ENCODE peak calls at places on chromosomes 5 and 9, in ten cellular contexts. E, N, Q, A, H, C, B, R, Y and X are unnamed samples.

GRCh38 chr9:2720179-2720654 is 2.9 kb downstream of the KCNV2 start:
- DNase-seq in E (no peak), N (no peak), Q (no peak), A (no peak), H (no peak), C (no peak), B (no peak), R (no peak), Y (no peak), X (no peak)

GRCh38 chr9:129093602-129094386 is 12.9 kb downstream of the DOLPP1 start:
- DNase-seq in E (peak; percentile 74), N (no peak), Q (no peak), A (no peak), H (no peak), C (no peak), B (no peak), R (no peak), Y (no peak), X (no peak)

GRCh38 chr9:113614843-113615648 is 151.5 kb downstream of the RGS3 start:
- DNase-seq in E (no peak), N (no peak), Q (peak; percentile 89), A (no peak), H (no peak), C (no peak), B (peak; percentile 70), R (peak; percentile 66), Y (peak; percentile 73), X (no peak)

GRCh38 chr9:89606049-89606481 is 1.3 kb downstream of the GADD45G start:
- DNase-seq in E (peak; percentile 94), N (no peak), Q (peak; percentile 81), A (peak; percentile 35), H (peak; percentile 56), C (peak; percentile 87), B (peak; percentile 56), R (peak; percentile 91), Y (peak; percentile 72), X (peak; percentile 83)

GRCh38 chr9:78261403-78262001 is 25.6 kb downstream of the CEP78 start:
- DNase-seq in E (no peak), N (no peak), Q (peak; percentile 60), A (no peak), H (no peak), C (no peak), B (peak; percentile 16), R (no peak), Y (peak; percentile 68), X (peak; percentile 45)

GRCh38 chr9:70060148-70060882 is 16.7 kb downstream of the MAMDC2 start:
- DNase-seq in E (no peak), N (no peak), Q (no peak), A (no peak), H (no peak), C (no peak), B (no peak), R (no peak), Y (no peak), X (no peak)

GRCh38 chr9:97633859-97634485 is 351 bp downstream of the NCBP1 start:
- DNase-seq in E (no peak), N (no peak), Q (no peak), A (no peak), H (no peak), C (no peak), B (no peak), R (no peak), Y (no peak), X (peak; percentile 6)

GRCh38 chr5:38753776-38754175 is 92.0 kb upstream of the OSMR start:
- DNase-seq in E (no peak), N (no peak), Q (peak; percentile 15), A (no peak), H (no peak), C (no peak), B (no peak), R (no peak), Y (no peak), X (no peak)

GRCh38 chr5:169185626-169186025 is 115.3 kb downstream of the SLIT3 start:
- DNase-seq in E (peak; percentile 14), N (no peak), Q (no peak), A (no peak), H (no peak), C (no peak), B (no peak), R (no peak), Y (no peak), X (no peak)

GRCh38 chr5:132271251-132272246 is 14.1 kb downstream of the PDLIM4 start:
- DNase-seq in E (peak; percentile 84), N (no peak), Q (no peak), A (no peak), H (no peak), C (no peak), B (no peak), R (no peak), Y (no peak), X (no peak)

GRCh38 chr5:112995764-112996618 is 19.4 kb downstream of the DCP2 start:
- DNase-seq in E (peak; percentile 93), N (peak; percentile 82), Q (peak; percentile 79), A (peak; percentile 66), H (peak; percentile 82), C (peak; percentile 64), B (peak; percentile 44), R (no peak), Y (peak; percentile 81), X (peak; percentile 79)

GRCh38 chr9:82961504-82962125 is 101.3 kb downstream of the RASEF start:
- DNase-seq in E (no peak), N (no peak), Q (peak; percentile 83), A (no peak), H (peak; percentile 84), C (peak; percentile 61), B (peak; percentile 59), R (no peak), Y (peak; percentile 83), X (peak; percentile 90)

GRCh38 chr5:16663848-16664247 is 47.1 kb upstream of the RETREG1 start:
- DNase-seq in E (no peak), N (no peak), Q (no peak), A (no peak), H (no peak), C (no peak), B (no peak), R (no peak), Y (no peak), X (no peak)

GRCh38 chr5:100646011-100646410 is 110.8 kb downstream of the FAM174A start:
- DNase-seq in E (no peak), N (no peak), Q (no peak), A (no peak), H (no peak), C (no peak), B (no peak), R (no peak), Y (no peak), X (no peak)

GRCh38 chr9:98860871-98861293 is 53.4 kb downstream of the GALNT12 start:
- DNase-seq in E (peak; percentile 91), N (no peak), Q (peak; percentile 92), A (no peak), H (peak; percentile 24), C (peak; percentile 70), B (peak; percentile 91), R (no peak), Y (peak; percentile 90), X (peak; percentile 86)

GRCh38 chr5:159101689-159102088 is 2.0 kb upstream of the EBF1 start:
- DNase-seq in E (no peak), N (no peak), Q (no peak), A (no peak), H (no peak), C (no peak), B (no peak), R (no peak), Y (no peak), X (no peak)

GRCh38 chr9:114184071-114184470 is 28.7 kb downstream of the COL27A1 start:
- DNase-seq in E (no peak), N (no peak), Q (peak; percentile 54), A (no peak), H (no peak), C (no peak), B (no peak), R (no peak), Y (peak; percentile 51), X (no peak)

GRCh38 chr9:134293576-134294227 is 32.6 kb upstream of the RXRA start:
- DNase-seq in E (no peak), N (no peak), Q (peak; percentile 32), A (peak; percentile 21), H (no peak), C (peak; percentile 56), B (peak; percentile 14), R (peak; percentile 68), Y (no peak), X (no peak)

GRCh38 chr5:168931638-168932345 is 352.6 kb upstream of the PANK3 start:
- DNase-seq in E (no peak), N (no peak), Q (peak; percentile 74), A (no peak), H (no peak), C (no peak), B (peak; percentile 25), R (no peak), Y (peak; percentile 55), X (peak; percentile 81)

GRCh38 chr5:43685271-43685950 is 82.4 kb downstream of the NNT start:
- DNase-seq in E (no peak), N (no peak), Q (no peak), A (no peak), H (no peak), C (no peak), B (no peak), R (no peak), Y (no peak), X (no peak)

GRCh38 chr5:180366303-180366702 is 13.2 kb upstream of the GFPT2 start:
- DNase-seq in E (no peak), N (no peak), Q (no peak), A (no peak), H (no peak), C (no peak), B (no peak), R (no peak), Y (no peak), X (no peak)

GRCh38 chr9:105295986-105296385 is 51.5 kb downstream of the SLC44A1 start:
- DNase-seq in E (no peak), N (no peak), Q (peak; percentile 37), A (no peak), H (no peak), C (no peak), B (no peak), R (no peak), Y (peak; percentile 34), X (no peak)
- TF ChIP-seq CTCF in E (no peak), N (no peak), Q (no peak), A (no peak), H (no peak), C (no peak), B (no peak), R (no peak), Y (no peak), X (no peak)

GRCh38 chr9:136170291-136170901 is 34.5 kb downstream of the LHX3 start:
- DNase-seq in E (no peak), N (peak; percentile 39), Q (peak; percentile 22), A (peak; percentile 30), H (peak; percentile 71), C (no peak), B (no peak), R (peak; percentile 68), Y (peak; percentile 10), X (peak; percentile 36)
- TF ChIP-seq CTCF in E (no peak), N (peak; percentile 36), Q (peak; percentile 81), A (peak; percentile 41), H (peak; percentile 71), C (peak; percentile 50), B (peak; percentile 75), R (peak; percentile 62), Y (peak; percentile 69), X (peak; percentile 82)

GRCh38 chr5:176574297-176574591 is 25.1 kb downstream of the CDHR2 start:
- DNase-seq in E (no peak), N (no peak), Q (no peak), A (no peak), H (no peak), C (no peak), B (no peak), R (no peak), Y (no peak), X (no peak)
- TF ChIP-seq CTCF in E (no peak), N (peak; percentile 24), Q (no peak), A (no peak), H (peak; percentile 22), C (no peak), B (no peak), R (peak; percentile 4), Y (no peak), X (no peak)

GRCh38 chr5:53481887-53482716 is 1.7 kb downstream of the FST start:
- DNase-seq in E (peak; percentile 96), N (no peak), Q (peak; percentile 90), A (peak; percentile 45), H (peak; percentile 72), C (peak; percentile 88), B (peak; percentile 83), R (peak; percentile 88), Y (peak; percentile 85), X (peak; percentile 82)
- TF ChIP-seq CTCF in E (no peak), N (no peak), Q (peak; percentile 28), A (peak; percentile 29), H (no peak), C (peak; percentile 43), B (peak; percentile 19), R (no peak), Y (peak; percentile 23), X (peak; percentile 10)